ENCODE peak calls at places on chromosomes 4 and X, in nine cellular contexts. V, D, C, Y, Z, H, S, B and W are unnamed samples. For H3K9me3 and H3K36me3, the result is how much of the 10 kb centered on the place peaks cover.

GRCh38 chrX:135477576-135477975 is 42.9 kb upstream of the INTS6L start:
- DNase-seq in V (peak), S (peak), B (peak), D (peak), H (peak), C (no peak), Y (no peak), Z (peak), W (peak)

GRCh38 chrX:106168107-106168506 is at the start of gene PWWP3B:
- DNase-seq in C (no peak), S (peak), B (peak), Y (no peak), H (peak), Z (peak), D (no peak), V (peak), W (no peak)

GRCh38 chrX:108019382-108019857 is 25.4 kb upstream of the VSIG1 start:
- DNase-seq in D (no peak), S (no peak), H (no peak), B (no peak), C (no peak), Y (no peak), V (no peak), Z (no peak), W (no peak)

GRCh38 chr4:113908829-113909228 is 70.6 kb downstream of the ARSJ start:
- DNase-seq in Y (no peak), Z (no peak), D (no peak), C (no peak), B (no peak), H (no peak), V (no peak), S (peak), W (no peak)

GRCh38 chr4:144799486-144799885 is 153.5 kb downstream of the HHIP start:
- DNase-seq in S (no peak), V (no peak), Y (no peak), D (no peak), H (no peak), C (no peak), Z (no peak), B (no peak), W (no peak)

GRCh38 chrX:77689376-77689775 is 96.6 kb downstream of the ATRX start:
- DNase-seq in S (no peak), D (no peak), V (no peak), B (no peak), C (no peak), Z (no peak), H (no peak), Y (no peak), W (no peak)

GRCh38 chr4:26459054-26459755 is 31.1 kb downstream of the CCKAR start:
- DNase-seq in S (peak), Y (peak), C (peak), V (no peak), Z (no peak), D (no peak), B (no peak), H (no peak), W (no peak)

GRCh38 chr4:161894493-161895167 is 269.2 kb downstream of the FSTL5 start:
- DNase-seq in D (no peak), C (no peak), S (no peak), Z (no peak), H (no peak), V (no peak), Y (no peak), B (no peak), W (no peak)

GRCh38 chrX:71214604-71215334 is 8.3 kb upstream of the GJB1 start:
- DNase-seq in C (no peak), V (no peak), S (no peak), B (no peak), Y (no peak), Z (peak), D (peak), H (peak), W (no peak)

GRCh38 chrX:71215335-71215912 is 7.6 kb upstream of the GJB1 start:
- DNase-seq in C (no peak), V (no peak), Y (no peak), B (no peak), D (peak), H (peak), Z (no peak), S (no peak), W (no peak)

GRCh38 chrX:71212536-71212935 is 10.5 kb upstream of the GJB1 start:
- DNase-seq in B (no peak), C (no peak), V (no peak), H (no peak), S (peak), D (no peak), Z (no peak), Y (no peak), W (no peak)

GRCh38 chrX:71216446-71216845 is 6.6 kb upstream of the GJB1 start:
- DNase-seq in B (no peak), D (peak), V (no peak), Y (no peak), H (no peak), C (no peak), Z (no peak), S (no peak), W (no peak)

GRCh38 chrX:71214152-71214551 is 8.9 kb upstream of the GJB1 start:
- DNase-seq in H (no peak), Z (no peak), D (peak), S (no peak), B (no peak), Y (no peak), V (no peak), C (no peak), W (no peak)
- H3K9me3 ChIP-seq in H (under half), Z (under half), D (under half), S (under half), B (under half), Y (under half), V (under half), C (under half), W (under half)

DNA sequence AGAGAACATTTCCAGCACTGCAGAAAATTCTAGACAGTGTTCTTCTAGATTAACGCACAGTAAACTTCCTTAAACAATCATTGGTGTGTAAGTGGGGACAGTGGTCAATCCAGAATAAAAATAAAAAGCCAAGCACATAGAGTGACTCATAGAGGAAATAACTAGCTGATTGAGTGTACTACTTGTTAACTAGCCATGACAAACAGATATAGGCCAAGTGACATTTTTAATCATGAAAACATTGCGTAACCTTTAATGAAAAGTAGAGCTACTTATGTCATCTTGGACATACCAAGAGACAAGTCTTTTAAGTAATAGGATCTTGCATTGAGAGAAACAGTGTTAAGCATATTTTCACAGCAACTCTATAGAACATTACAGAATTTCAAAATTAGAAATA is 233.9 kb upstream of the MAB21L2 start:
- DNase-seq in Y (no peak), D (no peak), H (no peak), S (peak), C (no peak), B (no peak), V (no peak), Z (no peak), W (no peak)
- H3K27ac ChIP-seq in Y (no peak), D (no peak), H (no peak), S (peak), C (no peak), B (no peak), V (no peak), Z (no peak), W (no peak)

GRCh38 chr4:151692443-151692782 is 68.4 kb downstream of the GATB start:
- DNase-seq in D (no peak), H (peak), S (no peak), B (no peak), Z (no peak), V (no peak), Y (no peak), C (peak), W (no peak)

GRCh38 chr4:151692821-151693504 is 67.8 kb downstream of the GATB start:
- DNase-seq in S (no peak), D (no peak), Y (no peak), Z (no peak), V (no peak), H (no peak), B (no peak), C (peak), W (no peak)

GRCh38 chr4:151698213-151698612 is 62.6 kb downstream of the GATB start:
- DNase-seq in V (no peak), S (no peak), Z (no peak), D (no peak), Y (no peak), B (no peak), C (no peak), H (no peak), W (no peak)

GRCh38 chr4:151691639-151692442 is 69.0 kb downstream of the GATB start:
- DNase-seq in S (no peak), D (no peak), V (no peak), Z (no peak), C (no peak), H (peak), Y (no peak), B (no peak), W (no peak)

DNA sequence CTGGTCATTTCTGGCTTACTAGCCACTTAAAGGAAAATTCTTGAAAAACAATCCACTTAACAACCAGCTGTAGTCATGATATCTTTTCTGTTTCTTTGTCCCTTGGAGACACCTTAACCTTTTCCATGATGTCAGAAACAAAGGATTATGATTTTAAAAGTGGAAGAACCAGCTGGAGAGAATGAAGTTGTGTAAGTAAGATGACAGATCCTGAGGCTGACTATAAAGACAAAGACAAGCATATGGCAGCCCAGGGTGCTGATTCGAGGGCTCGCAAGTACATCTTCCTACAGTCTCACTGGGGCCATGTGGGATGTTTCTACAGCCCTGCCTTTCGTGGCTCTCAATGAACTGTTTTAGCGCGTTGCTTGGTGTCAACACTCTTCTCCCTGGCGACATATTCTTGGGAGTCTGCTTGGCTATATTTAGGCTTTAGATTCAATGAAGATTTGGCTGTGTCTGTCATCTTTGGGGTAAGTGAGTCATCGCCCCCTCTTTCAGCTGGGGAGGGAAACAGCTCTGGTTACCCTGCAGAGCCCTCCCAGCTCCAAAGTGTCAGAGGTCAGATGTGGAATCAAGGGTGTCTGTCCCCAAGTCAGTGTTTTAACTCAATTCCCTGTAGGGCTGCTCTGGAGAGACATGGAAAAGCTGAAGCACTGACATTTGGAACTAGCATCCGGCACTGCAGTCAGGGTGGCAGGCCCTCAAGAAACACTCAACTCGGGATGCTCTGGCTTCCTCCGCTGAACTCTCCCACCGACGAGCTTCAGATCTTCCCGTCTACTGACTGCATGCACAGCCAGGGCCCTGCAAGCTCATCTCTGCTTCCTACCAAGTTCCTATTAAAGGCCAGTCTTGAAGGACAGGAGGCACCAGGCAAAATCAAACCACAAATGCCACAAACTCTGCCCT is 65.7 kb downstream of the GATB start:
- DNase-seq in C (no peak), V (no peak), Y (no peak), S (no peak), H (no peak), Z (no peak), B (no peak), D (no peak), W (no peak)
- H3K36me3 ChIP-seq in C (under half), V (under half), Y (under half), S (under half), H (under half), Z (under half), B (under half), D (under half), W (under half)

GRCh38 chrX:73849054-73849453 is 286.1 kb downstream of the CHIC1 start:
- DNase-seq in H (no peak), S (no peak), Y (no peak), V (no peak), B (no peak), D (no peak), Z (no peak), C (no peak), W (no peak)
- H3K9me3 ChIP-seq in H (under half), S (under half), Y (under half), V (under half), B (under half), D (under half), Z (under half), C (under half), W (under half)

DNA sequence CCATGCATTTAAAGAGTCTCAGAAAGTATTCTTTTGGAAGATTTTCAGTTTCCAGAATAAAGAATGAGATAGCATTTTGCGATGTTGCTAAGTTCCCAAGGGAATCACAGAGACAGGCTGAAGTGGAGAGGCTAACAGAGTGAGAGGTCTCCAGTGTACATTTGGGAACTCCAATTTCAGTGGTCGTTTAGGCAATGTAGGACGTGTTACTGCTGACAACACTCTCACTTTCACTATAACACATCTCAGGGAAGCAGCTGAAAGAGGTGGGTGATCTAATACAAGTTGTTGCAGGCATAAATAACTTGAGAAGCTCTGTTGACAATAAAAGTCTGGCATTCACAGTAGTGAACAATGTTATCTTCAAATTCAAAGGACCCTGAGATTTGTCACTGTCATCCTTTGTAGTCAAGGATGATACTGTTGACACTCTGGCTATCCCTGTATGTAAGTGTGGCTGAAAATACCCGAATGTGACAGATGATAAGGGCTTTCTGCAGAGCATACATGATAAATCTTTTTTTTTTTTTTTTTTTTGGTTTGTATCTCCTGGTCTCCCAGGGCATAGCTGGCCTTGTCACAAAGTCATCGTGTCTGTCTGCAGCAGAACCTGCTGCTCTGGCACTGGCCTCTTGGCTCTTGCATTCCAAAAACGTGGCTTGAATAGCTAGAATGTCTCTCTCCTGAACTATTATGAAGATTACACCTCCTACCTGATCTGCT is 50.2 kb upstream of the SCRG1 start:
- DNase-seq in C (no peak), B (peak), D (no peak), Y (no peak), V (no peak), H (no peak), S (no peak), Z (no peak), W (no peak)
- H3K27ac ChIP-seq in C (no peak), B (no peak), D (no peak), Y (no peak), V (no peak), H (no peak), S (no peak), Z (no peak), W (peak)